ENCODE peak calls at places on chromosomes 7 and 10, in five cellular contexts. A is GM12865, J is nephron progenitor cell, M is tibial nerve, N is mucosa of descending colon. S is an unnamed sample.

GRCh38 chr7:30750574-30751256 is 1.2 kb upstream of the INMT start:
- DNase-seq in A (no peak), J (no peak), M (peak; percentile 68), N (peak; percentile 67), S (peak; percentile 94)

GRCh38 chr10:87757685-87758084 is 60.3 kb downstream of the ATAD1 start:
- DNase-seq in A (no peak), J (no peak), M (no peak), N (no peak), S (no peak)

GRCh38 chr7:155358948-155359712 is 61.5 kb downstream of the INSIG1 start:
- DNase-seq in A (no peak), J (no peak), M (no peak), N (no peak), S (no peak)

GRCh38 chr7:121329460-121330052 is 756 bp downstream of the WNT16 start:
- DNase-seq in A (peak; percentile 54), J (peak; percentile 53), M (no peak), N (peak; percentile 31), S (peak; percentile 37)

GRCh38 chr10:80473692-80474596 is 19.8 kb downstream of the TSPAN14 start:
- DNase-seq in A (no peak), J (no peak), M (no peak), N (no peak), S (peak; percentile 53)

GRCh38 chr10:3782099-3782455 is 2.9 kb downstream of the KLF6 start:
- DNase-seq in A (peak; percentile 70), J (no peak), M (no peak), N (no peak), S (peak; percentile 81)

GRCh38 chr10:7362451-7362850 is 48.4 kb downstream of the SFMBT2 start:
- DNase-seq in A (no peak), J (no peak), M (no peak), N (no peak), S (no peak)

GRCh38 chr10:69303632-69304035 is 25.3 kb downstream of the HK1 start:
- DNase-seq in A (no peak), J (no peak), M (no peak), N (no peak), S (peak; percentile 50)

GRCh38 chr7:100167912-100168323 is 499 bp downstream of the GAL3ST4 start:
- DNase-seq in A (no peak), J (peak; percentile 37), M (no peak), N (peak; percentile 62), S (no peak)

GRCh38 chr10:102299873-102300272 is 54.5 kb downstream of the GBF1 start:
- DNase-seq in A (no peak), J (no peak), M (no peak), N (no peak), S (peak; percentile 81)

GRCh38 chr10:285216-285967 is 150.1 kb downstream of the ZMYND11 start:
- DNase-seq in A (no peak), J (no peak), M (no peak), N (no peak), S (no peak)

GRCh38 chr7:67854784-67855183 is 858.2 kb downstream of the TYW1 start:
- DNase-seq in A (no peak), J (no peak), M (no peak), N (no peak), S (no peak)

GRCh38 chr7:129845178-129845971 is 107.4 kb downstream of the UBE2H start:
- DNase-seq in A (no peak), J (no peak), M (no peak), N (no peak), S (peak; percentile 71)

GRCh38 chr7:129831424-129832058 is 121.2 kb downstream of the UBE2H start:
- DNase-seq in A (no peak), J (no peak), M (no peak), N (no peak), S (peak; percentile 95)

GRCh38 chr7:2014391-2015241 is 218.1 kb downstream of the MAD1L1 start:
- DNase-seq in A (no peak), J (peak; percentile 1), M (no peak), N (no peak), S (no peak)

GRCh38 chr10:62244785-62245595 is 23.7 kb downstream of the RTKN2 start:
- DNase-seq in A (peak; percentile 81), J (peak; percentile 18), M (no peak), N (peak; percentile 81), S (peak; percentile 90)

GRCh38 chr7:121372376-121373024 is 23.6 kb downstream of the FAM3C start:
- DNase-seq in A (peak; percentile 70), J (no peak), M (no peak), N (no peak), S (no peak)

GRCh38 chr7:117296066-117296465 is 26.8 kb downstream of the WNT2 start:
- DNase-seq in A (no peak), J (no peak), M (no peak), N (no peak), S (no peak)

GRCh38 chr10:33612116-33612515 is 277.6 kb upstream of the NRP1 start:
- DNase-seq in A (peak; percentile 17), J (no peak), M (no peak), N (no peak), S (peak; percentile 59)

GRCh38 chr7:17405786-17406185 is 107.3 kb downstream of the AHR start:
- DNase-seq in A (no peak), J (no peak), M (no peak), N (no peak), S (peak; percentile 96)

GRCh38 chr10:72086466-72087391 is 1.6 kb downstream of the SPOCK2 start:
- DNase-seq in A (peak; percentile 33), J (peak; percentile 51), M (no peak), N (peak; percentile 51), S (peak; percentile 32)

GRCh38 chr7:66682350-66683093 is 53.8 kb downstream of the KCTD7 start:
- DNase-seq in A (peak; percentile 11), J (no peak), M (no peak), N (peak; percentile 11), S (peak; percentile 22)

GRCh38 chr7:69399038-69399800 is 199.1 kb upstream of the AUTS2 start:
- DNase-seq in A (no peak), J (no peak), M (no peak), N (no peak), S (peak; percentile 13)

GRCh38 chr10:126135177-126135576 is 238.8 kb downstream of the FANK1 start:
- DNase-seq in A (no peak), J (no peak), M (no peak), N (no peak), S (peak; percentile 50)

GRCh38 chr7:136652635-136653370 is 215.6 kb upstream of the CHRM2 start:
- DNase-seq in A (no peak), J (no peak), M (no peak), N (no peak), S (no peak)

GRCh38 chr10:89431977-89432376 is 17.6 kb downstream of the IFIT5 start:
- DNase-seq in A (no peak), J (no peak), M (no peak), N (no peak), S (peak; percentile 95)

GRCh38 chr10:20768849-20769248 is 128.3 kb downstream of the NEBL start:
- DNase-seq in A (no peak), J (no peak), M (no peak), N (no peak), S (peak; percentile 57)

GRCh38 chr10:126288547-126289493 is 99.5 kb downstream of the ADAM12 start:
- DNase-seq in A (no peak), J (no peak), M (no peak), N (no peak), S (no peak)

GRCh38 chr10:71489077-71489476 is 92.4 kb downstream of the CDH23 start:
- DNase-seq in A (no peak), J (no peak), M (no peak), N (no peak), S (no peak)

GRCh38 chr7:128895320-128895719 is 15.2 kb downstream of the KCP start:
- DNase-seq in A (no peak), J (no peak), M (no peak), N (no peak), S (no peak)

GRCh38 chr7:45885264-45885882 is 2.9 kb upstream of the IGFBP1 start:
- DNase-seq in A (no peak), J (no peak), M (no peak), N (no peak), S (peak; percentile 23)

GRCh38 chr7:76216683-76217082 is 15.0 kb downstream of the SRRM3 start:
- DNase-seq in A (no peak), J (no peak), M (no peak), N (no peak), S (no peak)

GRCh38 chr7:76220185-76221057 is 18.7 kb downstream of the SRRM3 start:
- DNase-seq in A (no peak), J (peak; percentile 59), M (no peak), N (no peak), S (peak; percentile 72)

GRCh38 chr7:76222333-76222732 is 20.6 kb downstream of the SRRM3 start:
- DNase-seq in A (no peak), J (no peak), M (no peak), N (no peak), S (no peak)

GRCh38 chr7:76222839-76223238 is 21.1 kb downstream of the SRRM3 start:
- DNase-seq in A (no peak), J (no peak), M (no peak), N (no peak), S (no peak)

GRCh38 chr7:76217942-76218566 is 16.4 kb downstream of the SRRM3 start:
- DNase-seq in A (no peak), J (no peak), M (no peak), N (no peak), S (no peak)
- TF ChIP-seq CTCF in A (no peak), J (no peak), M (no peak), N (no peak), S (no peak)

GRCh38 chr7:134731616-134732015 is 47.8 kb upstream of the CALD1 start:
- DNase-seq in A (no peak), J (no peak), M (no peak), N (no peak), S (no peak)
- TF ChIP-seq CTCF in A (no peak), J (no peak), M (no peak), N (no peak), S (no peak)

DNA sequence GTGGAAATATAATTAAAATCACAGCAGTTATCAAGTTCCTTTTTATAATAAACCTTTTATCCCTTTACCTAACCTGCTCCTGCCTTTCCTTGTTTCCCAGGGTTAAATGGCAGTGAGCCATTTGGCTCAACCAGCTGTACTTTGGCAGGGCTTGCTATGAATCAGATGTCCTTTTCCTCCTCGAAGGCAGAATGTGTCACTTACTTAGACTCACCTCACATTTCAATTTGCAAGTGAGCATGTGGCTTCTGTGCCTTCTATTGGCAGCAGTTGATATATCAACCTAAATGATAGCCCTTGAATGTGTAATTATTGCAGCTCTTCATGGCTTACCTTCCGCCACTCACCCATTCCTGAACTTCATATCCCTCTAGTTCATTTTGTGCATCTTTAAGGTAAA is 301.7 kb downstream of the CSTF2T start:
- DNase-seq in A (no peak), J (no peak), M (no peak), N (peak; percentile 90), S (peak; percentile 56)
- TF ChIP-seq CTCF in A (no peak), J (no peak), M (no peak), N (no peak), S (no peak)

GRCh38 chr10:73261362-73261995 is 9.0 kb upstream of the MRPS16 start:
- DNase-seq in A (no peak), J (no peak), M (no peak), N (no peak), S (no peak)

GRCh38 chr10:73264423-73264822 is 12.0 kb upstream of the MRPS16 start:
- DNase-seq in A (no peak), J (no peak), M (no peak), N (no peak), S (no peak)

GRCh38 chr10:73262105-73262730 is 9.8 kb upstream of the MRPS16 start:
- DNase-seq in A (no peak), J (no peak), M (no peak), N (no peak), S (peak; percentile 89)

GRCh38 chr10:73262880-73263279 is 10.4 kb upstream of the MRPS16 start:
- DNase-seq in A (no peak), J (no peak), M (no peak), N (no peak), S (no peak)

GRCh38 chr10:73263948-73264347 is 11.5 kb upstream of the MRPS16 start:
- DNase-seq in A (peak; percentile 30), J (no peak), M (no peak), N (peak; percentile 14), S (peak; percentile 58)
- TF ChIP-seq CTCF in A (peak; percentile 46), J (peak; percentile 48), M (peak; percentile 35), N (no peak), S (peak; percentile 49)